ENCODE peak calls at places on chromosomes 12 and 14, in four cellular contexts. L is endothelial cell, D is progenitor cell of endocrine pancreas, X is spleen. Q is an unnamed sample.

GRCh38 chr12:89390802-89391673 is 38.7 kb upstream of the DUSP6 start:
- DNase-seq in X (no peak), D (no peak), L (no peak), Q (no peak)

GRCh38 chr12:12474471-12474928 is 88.2 kb downstream of the DUSP16 start:
- DNase-seq in X (no peak), L (no peak), D (no peak), Q (no peak)

GRCh38 chr12:10511756-10512355 is 6.2 kb downstream of the EIF2S3B start:
- DNase-seq in X (no peak), L (no peak), D (no peak), Q (no peak)

GRCh38 chr12:59322473-59322872 is 273.4 kb upstream of the SLC16A7 start:
- DNase-seq in D (no peak), L (no peak), X (no peak), Q (no peak)

GRCh38 chr12:106096376-106096775 is 42.4 kb downstream of the NUAK1 start:
- DNase-seq in L (no peak), X (no peak), D (no peak), Q (no peak)

GRCh38 chr14:48628870-48629269 is 953.5 kb upstream of the MDGA2 start:
- DNase-seq in L (no peak), X (no peak), D (no peak), Q (no peak)

GRCh38 chr12:93085383-93086287 is 156.5 kb upstream of the EEA1 start:
- DNase-seq in X (no peak), D (no peak), L (no peak), Q (no peak)

GRCh38 chr12:1885082-1885596 is 33.3 kb downstream of the CACNA2D4 start:
- DNase-seq in X (no peak), D (no peak), L (no peak), Q (no peak)

GRCh38 chr14:64968651-64969050 is 3.5 kb downstream of the RAB15 start:
- DNase-seq in L (no peak), D (no peak), X (no peak), Q (no peak)

GRCh38 chr14:93018401-93018800 is 95.5 kb downstream of the CHGA start:
- DNase-seq in L (no peak), X (no peak), D (no peak), Q (no peak)

GRCh38 chr14:80959448-80960006 is 4.1 kb downstream of the TSHR start:
- DNase-seq in X (no peak), L (no peak), D (no peak), Q (no peak)

GRCh38 chr12:96198970-96199369 is 4.8 kb downstream of the ELK3 start:
- DNase-seq in D (no peak), X (no peak), L (no peak), Q (no peak)

GRCh38 chr12:84661732-84662326 is 250.8 kb downstream of the SLC6A15 start:
- DNase-seq in X (no peak), L (no peak), D (no peak), Q (no peak)

GRCh38 chr12:64679487-64679983 is 69.2 kb downstream of the RASSF3 start:
- DNase-seq in X (peak), D (no peak), L (no peak), Q (no peak)

GRCh38 chr12:21301-22189 is 45.0 kb upstream of the IQSEC3 start:
- DNase-seq in L (no peak), D (no peak), X (peak), Q (no peak)

GRCh38 chr14:70045715-70046535 is 142.8 kb downstream of the SLC8A3 start:
- DNase-seq in X (no peak), D (peak), L (peak), Q (peak)

GRCh38 chr14:98138666-98139065 is 1133.3 kb downstream of the BCL11B start:
- DNase-seq in D (no peak), X (no peak), L (peak), Q (peak)

GRCh38 chr12:111359914-111360276 is 9.0 kb downstream of the PHETA1 start:
- DNase-seq in L (no peak), X (no peak), D (no peak), Q (no peak)

GRCh38 chr14:54625158-54625557 is 58.2 kb downstream of the SAMD4A start:
- DNase-seq in X (no peak), L (no peak), D (no peak), Q (no peak)

GRCh38 chr12:82797480-82797879 is 110.8 kb downstream of the TMTC2 start:
- DNase-seq in D (no peak), X (no peak), L (no peak), Q (no peak)

GRCh38 chr14:70822706-70823185 is 13.4 kb upstream of the MAP3K9 start:
- DNase-seq in D (peak), X (peak), L (peak), Q (peak)

GRCh38 chr12:122026706-122027328 is 5.1 kb downstream of the BCL7A start:
- DNase-seq in D (no peak), X (no peak), L (no peak), Q (no peak)

GRCh38 chr12:112924986-112925385 is 13.3 kb upstream of the OAS3 start:
- DNase-seq in X (no peak), D (no peak), L (no peak), Q (no peak)

GRCh38 chr14:34254596-34254995 is 207.4 kb downstream of the SPTSSA start:
- DNase-seq in D (no peak), X (no peak), L (no peak), Q (no peak)

GRCh38 chr12:45670339-45671065 is 59.0 kb upstream of the ARID2 start:
- DNase-seq in L (no peak), D (no peak), X (no peak), Q (no peak)

GRCh38 chr12:26940820-26941219 is 2.5 kb downstream of the FGFR1OP2 start:
- DNase-seq in D (no peak), X (no peak), L (no peak), Q (no peak)

GRCh38 chr14:105151838-105152793 is 16.5 kb downstream of the JAG2 start:
- DNase-seq in X (peak), L (no peak), D (no peak), Q (peak)

GRCh38 chr14:41668346-41668745 is 61.7 kb downstream of the LRFN5 start:
- DNase-seq in D (no peak), L (no peak), X (no peak), Q (no peak)

GRCh38 chr12:12585115-12585862 is 22.6 kb upstream of the DUSP16 start:
- DNase-seq in D (no peak), X (no peak), L (peak), Q (no peak)

GRCh38 chr14:91366749-91367148 is 50.9 kb downstream of the CCDC88C start:
- DNase-seq in D (no peak), L (no peak), X (no peak), Q (no peak)

GRCh38 chr12:93292731-93293566 is 84.8 kb upstream of the NUDT4 start:
- DNase-seq in X (no peak), L (no peak), D (no peak), Q (no peak)

GRCh38 chr14:77055981-77056380 is 27.5 kb upstream of the IRF2BPL start:
- DNase-seq in D (no peak), X (no peak), L (no peak), Q (no peak)

DNA sequence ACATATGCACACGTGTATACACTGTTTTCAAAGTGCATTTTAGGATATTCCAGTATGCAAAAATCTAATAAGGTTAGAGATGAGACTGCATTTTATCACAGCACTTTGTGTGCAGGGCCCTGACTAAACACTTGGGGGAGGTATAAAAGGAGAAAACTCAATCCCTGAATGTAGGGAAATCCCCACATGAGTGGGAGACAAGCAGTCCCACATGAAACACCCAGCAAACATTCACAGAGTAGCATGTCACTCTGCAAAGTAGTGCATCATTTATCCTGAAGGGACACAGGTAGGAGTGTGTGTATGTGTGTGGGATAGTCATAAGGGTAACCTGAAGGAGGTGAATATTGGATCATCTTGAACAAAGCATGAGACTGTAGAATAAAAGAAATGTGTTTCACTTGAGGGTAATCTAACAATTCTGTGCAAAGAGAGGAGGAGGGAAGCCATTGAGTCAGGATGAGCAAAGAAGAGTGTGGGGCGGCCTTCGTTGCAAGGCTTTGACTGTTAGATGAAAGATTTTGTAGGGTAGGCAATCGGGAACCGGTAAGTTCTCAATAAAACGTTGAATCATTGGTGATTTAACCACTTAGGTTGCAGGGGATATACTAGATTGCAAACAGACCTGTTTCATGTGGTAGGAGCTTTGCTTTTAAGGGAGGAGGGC is 2.9 kb downstream of the PRPF40B start:
- DNase-seq in D (no peak), X (no peak), L (no peak), Q (no peak)
- TF ChIP-seq CTCF in D (no peak), X (no peak), L (no peak), Q (no peak)

GRCh38 chr12:115146453-115146852 is 462.5 kb upstream of the TBX3 start:
- DNase-seq in L (no peak), X (no peak), D (no peak), Q (no peak)

GRCh38 chr12:115149279-115149678 is 465.3 kb upstream of the TBX3 start:
- DNase-seq in X (no peak), D (no peak), L (no peak), Q (no peak)

GRCh38 chr12:115144425-115144824 is 460.4 kb upstream of the TBX3 start:
- DNase-seq in X (no peak), L (no peak), D (no peak), Q (no peak)

GRCh38 chr12:115147916-115148315 is 463.9 kb upstream of the TBX3 start:
- DNase-seq in X (no peak), L (no peak), D (no peak), Q (no peak)

GRCh38 chr12:115149685-115150378 is 465.9 kb upstream of the TBX3 start:
- DNase-seq in L (no peak), D (no peak), X (no peak), Q (no peak)
- TF ChIP-seq CTCF in L (no peak), D (no peak), X (no peak), Q (no peak)

GRCh38 chr14:68249534-68250517 is 430.2 kb downstream of the RAD51B start:
- DNase-seq in X (no peak), L (no peak), D (no peak), Q (no peak)

GRCh38 chr14:68248481-68249255 is 429.1 kb downstream of the RAD51B start:
- DNase-seq in D (no peak), X (peak), L (no peak), Q (peak)

GRCh38 chr14:68253381-68253780 is 433.8 kb downstream of the RAD51B start:
- DNase-seq in X (no peak), L (no peak), D (no peak), Q (no peak)

GRCh38 chr14:68251766-68252100 is 432.2 kb downstream of the RAD51B start:
- DNase-seq in X (no peak), L (no peak), D (no peak), Q (no peak)

GRCh38 chr14:68250950-68251765 is 431.6 kb downstream of the RAD51B start:
- DNase-seq in X (no peak), D (no peak), L (no peak), Q (no peak)
- TF ChIP-seq CTCF in X (no peak), D (peak), L (no peak), Q (no peak)

GRCh38 chr12:30754383-30754749 is 385 bp downstream of the CAPRIN2 start:
- DNase-seq in L (no peak), D (no peak), X (no peak), Q (no peak)

GRCh38 chr12:30752255-30752654 is 2.5 kb downstream of the CAPRIN2 start:
- DNase-seq in X (no peak), L (no peak), D (no peak), Q (no peak)

GRCh38 chr12:30754750-30755394 is at the start of gene CAPRIN2:
- DNase-seq in D (peak), L (peak), X (peak), Q (peak)

GRCh38 chr12:30753761-30754382 is 879 bp downstream of the CAPRIN2 start:
- DNase-seq in X (no peak), L (peak), D (no peak), Q (no peak)

GRCh38 chr12:30753233-30753632 is 1.5 kb downstream of the CAPRIN2 start:
- DNase-seq in D (no peak), X (no peak), L (peak), Q (peak)
- TF ChIP-seq CTCF in D (peak), X (no peak), L (no peak), Q (peak)

DNA sequence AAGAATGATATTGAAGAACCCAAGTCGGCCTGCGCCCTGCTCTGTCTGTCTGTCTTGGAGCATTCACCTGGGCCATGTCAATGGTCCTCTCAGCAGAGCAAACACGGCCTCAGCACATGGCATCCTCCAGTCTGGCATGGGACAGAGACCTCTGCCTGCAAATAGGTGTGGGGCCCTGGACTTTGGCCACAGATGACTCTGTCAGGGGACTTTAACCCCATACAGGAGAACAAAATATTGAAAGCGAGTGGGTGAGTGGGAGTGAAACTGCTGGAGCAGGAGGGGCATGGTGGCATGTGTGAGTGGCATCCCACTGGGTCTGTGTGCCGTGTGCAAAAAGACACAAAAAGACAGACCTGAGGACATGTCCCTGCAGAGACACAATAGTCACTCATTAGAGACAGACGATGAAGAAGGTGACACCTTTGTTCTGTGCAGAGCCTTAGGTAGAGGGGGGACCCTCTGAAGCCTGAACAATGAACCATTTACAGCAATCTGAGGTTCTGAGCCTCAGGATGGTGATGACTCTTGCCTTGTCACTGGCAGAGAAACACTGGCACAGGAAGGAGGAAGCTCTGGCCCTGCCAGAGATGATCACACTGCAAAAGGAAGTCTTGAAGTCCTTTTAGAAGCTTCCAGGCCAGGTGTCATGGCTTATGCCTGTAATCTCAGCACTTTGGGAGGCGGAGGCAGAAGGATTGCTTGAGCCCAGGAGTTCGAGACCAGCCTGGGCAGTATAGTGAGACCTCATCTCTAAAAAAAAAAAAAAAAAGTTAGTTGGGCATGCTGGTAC is 7.5 kb downstream of the LAG3 start:
- DNase-seq in L (no peak), D (no peak), X (no peak), Q (no peak)
- TF ChIP-seq CTCF in L (no peak), D (no peak), X (no peak), Q (no peak)

GRCh38 chr14:79641371-79641770 is 569.9 kb downstream of the DIO2 start:
- DNase-seq in D (no peak), L (no peak), X (no peak), Q (no peak)
- TF ChIP-seq CTCF in D (no peak), L (no peak), X (no peak), Q (no peak)

DNA sequence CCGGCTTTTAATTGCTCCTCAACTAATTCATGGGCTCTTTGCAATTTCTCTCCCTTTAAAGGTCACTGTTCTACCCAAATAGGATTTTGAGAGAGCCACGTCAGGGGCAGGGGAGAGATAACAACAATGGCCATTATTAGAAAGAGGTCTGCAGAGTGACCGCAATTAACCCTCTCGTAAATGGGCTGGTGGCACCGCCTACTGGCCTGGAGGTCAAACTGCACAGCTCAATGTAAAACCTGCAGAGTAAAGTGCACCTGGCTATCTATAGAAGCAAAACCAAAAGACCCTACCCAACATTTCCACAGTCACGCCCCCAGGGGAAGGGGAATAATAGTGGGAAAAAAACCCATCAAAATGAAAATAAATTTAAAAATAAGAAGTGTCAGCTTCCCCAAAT is 21.6 kb upstream of the CLEC4E start:
- DNase-seq in D (no peak), X (no peak), L (no peak), Q (no peak)
- TF ChIP-seq CTCF in D (peak), X (no peak), L (no peak), Q (no peak)

DNA sequence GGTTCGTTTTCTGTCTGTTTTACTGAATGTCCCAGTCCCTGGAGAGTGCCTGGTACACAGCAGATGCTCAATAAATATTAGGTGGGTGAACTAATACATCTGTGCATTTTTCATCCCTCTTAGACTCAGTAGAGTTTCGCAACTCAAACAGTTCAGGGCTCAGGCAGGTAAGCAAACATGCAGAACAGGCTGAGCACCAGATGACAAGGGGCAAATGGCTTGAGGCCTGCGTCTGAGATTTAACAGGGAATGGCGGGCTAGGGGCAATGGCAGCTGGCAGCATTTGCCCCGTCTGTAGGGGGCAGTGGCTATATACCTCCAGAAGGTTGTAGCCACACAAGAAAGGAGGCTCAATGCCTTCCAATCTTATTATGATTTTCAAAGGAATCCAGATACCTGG is 8.6 kb upstream of the RAN start:
- DNase-seq in L (no peak), X (peak), D (no peak), Q (no peak)
- TF ChIP-seq CTCF in L (peak), X (no peak), D (peak), Q (no peak)

Q was measured in glutamatergic neuron.